ENCODE peak calls at places on chromosome 11, in five cellular contexts. D is PC-3, G is fibroblast of lung, Y is lower lobe of right lung, O is thoracic aorta. N is an unnamed sample.

GRCh38 chr11:108768370-108768769 is 103.5 kb downstream of the DDX10 start:
- DNase-seq in D (no peak), G (peak), Y (no peak), O (no peak), N (no peak)

GRCh38 chr11:60370811-60371297 is 7.5 kb upstream of the MS4A7 start:
- DNase-seq in D (peak), G (no peak), Y (no peak), O (no peak), N (no peak)

GRCh38 chr11:87878373-87878779 is 296.9 kb downstream of the RAB38 start:
- DNase-seq in D (peak), G (peak), Y (no peak), O (no peak), N (no peak)

GRCh38 chr11:64347171-64347867 is 7.3 kb downstream of the CCDC88B start:
- DNase-seq in D (peak), G (no peak), Y (no peak), O (no peak), N (no peak)

GRCh38 chr11:74466916-74467885 is at the start of gene KCNE3:
- DNase-seq in D (no peak), G (peak), Y (peak), O (no peak), N (no peak)

GRCh38 chr11:16804104-16804947 is 65.9 kb downstream of the C11orf58 start:
- DNase-seq in D (peak), G (peak), Y (no peak), O (no peak), N (no peak)

GRCh38 chr11:71502026-71502425 is 25.0 kb upstream of the KRTAP5-7 start:
- DNase-seq in D (no peak), G (no peak), Y (no peak), O (no peak), N (no peak)

GRCh38 chr11:27437824-27438594 is 34.6 kb downstream of the LGR4 start:
- DNase-seq in D (no peak), G (no peak), Y (no peak), O (no peak), N (no peak)

GRCh38 chr11:28083118-28083517 is 24.8 kb downstream of the KIF18A start:
- DNase-seq in D (no peak), G (no peak), Y (no peak), O (no peak), N (no peak)

GRCh38 chr11:65090628-65091027 is 5.4 kb upstream of the VPS51 start:
- DNase-seq in D (no peak), G (no peak), Y (no peak), O (no peak), N (no peak)

GRCh38 chr11:115324569-115325432 is 179.4 kb downstream of the CADM1 start:
- DNase-seq in D (peak), G (peak), Y (no peak), O (no peak), N (peak)

GRCh38 chr11:70538641-70539359 is 140.5 kb downstream of the CTTN start:
- DNase-seq in D (no peak), G (no peak), Y (peak), O (no peak), N (no peak)

GRCh38 chr11:74641905-74642304 is 49.5 kb downstream of the POLD3 start:
- DNase-seq in D (no peak), G (peak), Y (no peak), O (no peak), N (no peak)

GRCh38 chr11:113670149-113670829 is 35.8 kb downstream of the TMPRSS5 start:
- DNase-seq in D (no peak), G (no peak), Y (no peak), O (no peak), N (no peak)

GRCh38 chr11:123180574-123180973 is 14.5 kb downstream of the CLMP start:
- DNase-seq in D (peak), G (no peak), Y (no peak), O (no peak), N (no peak)

GRCh38 chr11:117478926-117479325 is 151.3 kb downstream of the CEP164 start:
- DNase-seq in D (no peak), G (no peak), Y (no peak), O (no peak), N (no peak)

GRCh38 chr11:75582935-75583709 is 21.1 kb downstream of the SERPINH1 start:
- DNase-seq in D (peak), G (peak), Y (peak), O (no peak), N (no peak)

GRCh38 chr11:95674669-95675358 is 114.8 kb downstream of the FAM76B start:
- DNase-seq in D (no peak), G (no peak), Y (no peak), O (no peak), N (no peak)

GRCh38 chr11:8312966-8313365 is 49.3 kb upstream of the LMO1 start:
- DNase-seq in D (no peak), G (no peak), Y (no peak), O (no peak), N (no peak)

GRCh38 chr11:104798794-104799193 is 99.5 kb downstream of the CASP12 start:
- DNase-seq in D (no peak), G (peak), Y (no peak), O (no peak), N (no peak)

GRCh38 chr11:104795511-104796213 is 102.6 kb downstream of the CASP12 start:
- DNase-seq in D (no peak), G (no peak), Y (no peak), O (no peak), N (no peak)

DNA sequence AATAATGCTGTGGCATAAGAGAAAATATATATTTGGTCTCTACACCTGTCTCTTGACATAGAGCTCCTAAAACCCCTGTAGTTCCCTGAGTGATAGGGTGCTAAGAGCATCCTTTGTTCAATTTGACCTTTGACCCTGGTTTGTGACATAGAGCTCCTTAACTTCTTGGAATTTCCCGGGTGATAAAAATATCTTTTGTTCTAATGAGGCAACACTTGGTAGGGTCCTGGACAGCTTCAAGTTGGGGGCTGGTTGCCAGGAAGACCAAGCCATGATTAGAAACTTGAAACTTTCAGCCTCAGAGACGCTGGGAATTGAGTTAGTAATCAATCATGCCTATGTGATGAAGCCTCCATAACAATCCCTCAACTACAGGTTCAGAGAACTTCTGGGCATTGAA is 105.4 kb downstream of the CASP12 start:
- DNase-seq in D (no peak), G (no peak), Y (no peak), O (no peak), N (no peak)
- H3K27ac ChIP-seq in D (no peak), G (no peak), Y (no peak), O (no peak), N (no peak)

GRCh38 chr11:1881442-1882264 is 10.0 kb downstream of the PRR33 start:
- DNase-seq in D (no peak), G (no peak), Y (no peak), O (no peak), N (no peak)
- H3K27ac ChIP-seq in D (no peak), G (no peak), Y (no peak), O (no peak), N (no peak)

GRCh38 chr11:69200331-69201047 is 44.8 kb downstream of the SMIM38 start:
- DNase-seq in D (no peak), G (no peak), Y (no peak), O (no peak), N (no peak)
- H3K27ac ChIP-seq in D (no peak), G (no peak), Y (no peak), O (no peak), N (no peak)

DNA sequence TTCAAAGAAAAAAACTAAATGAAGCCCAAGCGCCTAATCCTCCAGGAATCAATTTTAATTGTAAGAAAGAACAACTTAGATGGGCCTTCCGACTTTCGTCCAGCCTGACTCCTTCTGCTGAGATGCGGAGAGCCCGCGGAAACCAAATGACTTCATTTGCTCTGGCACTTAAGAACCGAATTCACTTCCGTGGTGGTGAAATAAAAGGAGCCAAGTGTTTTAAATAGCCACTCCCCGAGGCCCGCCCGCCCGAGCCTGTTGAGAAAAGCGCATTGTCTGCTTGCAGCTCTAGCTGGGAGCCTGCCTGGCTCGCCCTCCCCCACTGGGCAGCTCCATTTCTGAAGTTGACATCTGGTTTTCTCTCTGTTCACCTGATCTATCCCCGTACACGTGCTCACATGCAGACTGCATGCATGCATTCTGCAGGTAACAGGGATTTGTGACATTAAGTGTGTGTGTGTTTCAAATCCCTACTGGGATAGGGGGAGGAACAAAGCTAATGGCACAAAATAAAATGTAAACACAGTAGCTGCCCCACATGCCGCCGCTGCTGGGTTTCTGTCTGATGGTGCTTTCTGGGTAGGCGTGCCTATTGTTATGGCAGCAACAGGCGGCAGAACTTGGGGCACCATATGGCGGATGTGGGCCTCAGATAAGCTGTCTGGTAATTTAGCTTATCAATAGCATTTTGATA is 6.2 kb downstream of the TEAD1 start:
- DNase-seq in D (peak), G (peak), Y (peak), O (peak), N (no peak)
- H3K27ac ChIP-seq in D (peak), G (peak), Y (peak), O (no peak), N (peak)

N was measured in keratinocyte.